ENCODE peak calls at places on chromosome 11, in ten cellular contexts. Q is GM23338, B is colonic mucosa, N is dorsolateral prefrontal cortex, W is esophagus muscularis mucosa, G is pancreas, Y is AG10803, U is cardiac fibroblast, K is glutamatergic neuron, L is upper lobe of right lung. D is an unnamed sample.

GRCh38 chr11:3710485-3711259 is 39.5 kb upstream of the CHRNA10 start:
- DNase-seq in U (peak; percentile 20), K (no peak), G (no peak), W (no peak), L (no peak), B (no peak), N (no peak), Q (no peak), Y (peak; percentile 70), D (no peak)

GRCh38 chr11:17734418-17734911 is at the start of gene KCNC1:
- DNase-seq in K (peak; percentile 86), W (no peak), Q (peak; percentile 75), N (no peak), G (peak; percentile 38), B (no peak), U (peak; percentile 43), Y (peak; percentile 32), L (peak; percentile 67), D (no peak)

GRCh38 chr11:106286881-106287504 is 209.5 kb downstream of the AASDHPPT start:
- DNase-seq in G (no peak), Y (no peak), W (no peak), N (no peak), K (peak; percentile 19), B (no peak), L (no peak), U (no peak), Q (no peak), D (no peak)

GRCh38 chr11:66850588-66851250 is 6.1 kb upstream of the LRFN4 start:
- DNase-seq in G (no peak), K (no peak), W (no peak), Q (no peak), Y (no peak), L (peak; percentile 62), N (peak; percentile 6), B (no peak), U (no peak), D (no peak)

GRCh38 chr11:95659088-95659487 is 130.5 kb downstream of the FAM76B start:
- DNase-seq in W (no peak), Y (peak; percentile 43), L (no peak), U (no peak), N (no peak), G (no peak), K (no peak), Q (no peak), B (no peak), D (peak; percentile 49)

GRCh38 chr11:118277312-118277711 is 13.2 kb upstream of the MPZL2 start:
- DNase-seq in B (no peak), L (no peak), Q (peak; percentile 17), U (peak; percentile 20), N (no peak), W (peak; percentile 84), G (no peak), Y (peak; percentile 4), K (no peak), D (no peak)

GRCh38 chr11:111064118-111064517 is 181.4 kb upstream of the POU2AF2 start:
- DNase-seq in N (no peak), U (peak; percentile 39), K (no peak), L (no peak), W (no peak), Y (peak; percentile 15), Q (no peak), B (no peak), G (no peak), D (peak; percentile 42)

GRCh38 chr11:87934182-87934581 is 241.1 kb downstream of the RAB38 start:
- DNase-seq in U (no peak), Y (no peak), L (no peak), N (no peak), B (no peak), Q (no peak), G (no peak), K (no peak), W (no peak), D (no peak)

GRCh38 chr11:128171496-128171895 is 415.9 kb downstream of the ETS1 start:
- DNase-seq in K (no peak), G (no peak), B (no peak), U (peak; percentile 65), Q (no peak), W (no peak), Y (no peak), L (no peak), N (no peak), D (no peak)

GRCh38 chr11:123194308-123195181 is 503 bp downstream of the CLMP start:
- DNase-seq in G (no peak), K (peak; percentile 51), Q (peak; percentile 77), B (no peak), N (no peak), W (no peak), L (peak; percentile 70), Y (peak; percentile 48), U (peak; percentile 44), D (no peak)

GRCh38 chr11:5922749-5923426 is 19.2 kb upstream of the OR56A3 start:
- DNase-seq in B (no peak), L (no peak), Q (no peak), K (no peak), U (no peak), Y (no peak), G (no peak), W (peak; percentile 81), N (no peak), D (peak; percentile 12)

GRCh38 chr11:6083129-6083528 is 24.4 kb upstream of the OR56B4 start:
- DNase-seq in K (no peak), N (no peak), B (no peak), G (no peak), L (no peak), Q (no peak), U (no peak), Y (no peak), W (no peak), D (no peak)

GRCh38 chr11:110989734-110990133 is 255.8 kb upstream of the POU2AF2 start:
- DNase-seq in Y (peak; percentile 87), L (no peak), W (peak; percentile 77), K (no peak), N (no peak), U (peak; percentile 78), Q (no peak), G (no peak), B (no peak), D (no peak)

GRCh38 chr11:63920870-63921417 is 4.0 kb upstream of the RCOR2 start:
- DNase-seq in L (no peak), N (no peak), B (peak; percentile 44), U (no peak), Q (peak; percentile 94), Y (no peak), K (peak; percentile 68), W (no peak), G (no peak), D (no peak)

GRCh38 chr11:116073854-116074837 is 569.9 kb upstream of the CADM1 start:
- DNase-seq in Q (no peak), Y (no peak), W (no peak), U (no peak), B (no peak), N (peak; percentile 23), G (no peak), L (no peak), K (no peak), D (no peak)

DNA sequence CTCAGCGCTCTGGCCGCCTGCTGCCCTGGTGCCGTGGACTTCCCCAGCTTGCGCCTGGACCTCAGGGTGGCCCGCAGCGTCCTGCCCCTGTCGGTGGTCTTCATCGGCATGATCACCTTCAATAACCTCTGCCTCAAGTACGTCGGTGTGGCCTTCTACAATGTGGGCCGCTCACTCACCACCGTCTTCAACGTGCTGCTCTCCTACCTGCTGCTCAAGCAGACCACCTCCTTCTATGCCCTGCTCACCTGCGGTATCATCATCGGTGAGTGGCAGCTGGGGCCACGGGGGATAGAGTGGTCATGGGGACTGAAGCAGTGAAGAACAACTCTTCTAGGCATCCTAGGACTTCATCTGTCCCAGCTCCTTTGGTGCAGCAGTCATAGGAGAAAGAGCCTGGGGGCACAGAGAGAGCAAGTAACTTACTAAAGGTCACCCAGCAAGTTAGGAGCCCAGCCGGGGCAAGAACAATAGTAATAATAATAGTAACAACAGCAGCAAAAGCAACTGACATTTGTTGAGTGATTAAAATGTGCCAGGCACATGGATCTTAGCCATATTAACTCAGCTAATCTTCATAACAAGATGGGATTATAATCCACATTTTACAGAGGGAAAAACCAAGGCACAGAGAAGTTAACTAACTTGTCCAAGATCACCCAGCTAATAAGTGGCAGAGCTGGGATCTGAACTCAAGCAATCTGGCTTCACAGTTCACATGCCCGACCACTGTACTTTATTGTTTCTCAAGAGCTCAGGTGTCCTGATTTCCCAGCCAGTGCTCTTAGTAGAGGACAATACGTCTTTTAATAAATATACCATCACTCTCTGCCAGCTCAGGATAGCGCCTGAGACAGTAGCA is 1.4 kb downstream of the SLC35C1 start:
- DNase-seq in B (no peak), U (no peak), Q (no peak), Y (no peak), G (no peak), L (no peak), N (no peak), W (no peak), K (no peak), D (no peak)
- TF ChIP-seq CTCF in B (no peak), U (no peak), Q (no peak), Y (no peak), G (no peak), L (no peak), N (no peak), W (no peak), K (no peak), D (no peak)

GRCh38 chr11:74877132-74877531 is 71.8 kb downstream of the XRRA1 start:
- DNase-seq in U (peak; percentile 10), K (no peak), L (no peak), N (no peak), G (no peak), Y (no peak), Q (peak; percentile 67), W (no peak), B (no peak), D (peak; percentile 37)
- TF ChIP-seq CTCF in U (peak; percentile 64), K (peak; percentile 81), L (peak; percentile 57), N (peak; percentile 36), G (peak; percentile 34), Y (peak; percentile 59), Q (peak; percentile 77), W (peak; percentile 15), B (no peak), D (peak; percentile 47)

DNA sequence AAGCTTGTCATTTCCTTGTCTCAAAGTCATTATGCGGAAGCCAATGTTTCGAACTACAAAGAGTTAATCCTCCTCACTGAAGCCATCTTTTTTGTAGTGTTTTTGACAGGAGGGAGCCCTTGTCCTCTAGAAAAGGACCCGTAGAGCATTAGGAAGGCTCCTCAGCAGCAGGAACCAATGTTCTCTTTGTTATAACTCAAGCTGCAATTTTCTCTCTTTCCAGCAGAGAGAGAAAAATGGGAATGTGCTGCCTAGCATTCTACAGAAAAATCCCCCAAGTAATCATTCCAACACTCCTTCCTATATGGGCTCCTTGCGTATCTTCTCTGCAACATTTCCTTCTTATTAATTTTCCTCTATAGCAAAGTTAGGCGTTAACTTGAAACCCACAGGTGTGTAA is 30.6 kb downstream of the SC5D start:
- DNase-seq in Y (no peak), W (no peak), G (no peak), Q (peak; percentile 53), N (no peak), U (no peak), L (no peak), K (no peak), B (no peak), D (no peak)
- TF ChIP-seq CTCF in Y (peak; percentile 18), W (no peak), G (no peak), Q (peak; percentile 21), N (peak; percentile 46), U (no peak), L (no peak), K (no peak), B (no peak), D (peak; percentile 6)

DNA sequence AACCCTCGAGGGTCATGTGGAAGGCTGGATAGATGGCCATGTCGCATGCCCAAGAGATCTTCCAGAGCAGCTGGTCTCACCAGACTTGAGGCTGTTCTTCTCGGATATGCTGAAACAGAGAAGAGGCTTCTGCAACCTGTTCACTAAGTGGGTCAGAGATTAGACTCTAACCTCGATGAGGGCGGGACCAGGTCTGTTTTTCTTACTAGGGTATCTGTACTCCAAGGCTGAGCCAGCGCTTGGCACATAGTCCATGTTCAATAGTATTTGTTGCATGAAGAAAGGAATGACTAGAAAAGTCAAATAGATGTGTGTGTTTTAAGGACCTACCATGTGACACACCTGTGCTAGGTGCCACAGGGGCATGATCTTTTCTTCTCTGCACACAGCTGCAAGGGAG is 43.6 kb downstream of the ABTB2 start:
- DNase-seq in Q (no peak), L (no peak), K (no peak), W (no peak), N (no peak), Y (no peak), B (no peak), U (no peak), G (no peak), D (no peak)
- TF ChIP-seq CTCF in Q (no peak), L (no peak), K (no peak), W (no peak), N (no peak), Y (no peak), B (no peak), U (no peak), G (no peak), D (no peak)